ENCODE peak calls at places on chromosomes 5 and 9, in eight cellular contexts. J is A549; Z is CD8-positive, alpha-beta memory T cell; X is brain microvascular endothelial cell; E is colonic mucosa; V is Karpas-422; P is pancreas; G is tibial artery. F is an unnamed sample.

GRCh38 chr9:15144567-15145174 is 162.3 kb downstream of the TTC39B start:
- DNase-seq in J (no peak), G (no peak), Z (no peak), E (no peak), X (no peak), V (no peak), P (no peak), F (no peak)

GRCh38 chr9:106929471-106930198 is 66.7 kb downstream of the ZNF462 start:
- DNase-seq in V (no peak), J (no peak), X (no peak), P (no peak), E (no peak), G (no peak), Z (no peak), F (peak; percentile 48)

GRCh38 chr5:180350296-180350695 is 2.8 kb downstream of the GFPT2 start:
- DNase-seq in G (no peak), J (no peak), X (no peak), P (no peak), E (no peak), V (no peak), Z (no peak), F (no peak)

GRCh38 chr5:134511796-134512660 is 13.4 kb upstream of the JADE2 start:
- DNase-seq in Z (no peak), G (peak; percentile 83), V (no peak), J (no peak), X (peak; percentile 40), E (peak; percentile 72), P (peak; percentile 75), F (no peak)

GRCh38 chr9:134611046-134611445 is 30.6 kb upstream of the COL5A1 start:
- DNase-seq in V (no peak), J (no peak), G (no peak), P (no peak), Z (no peak), E (no peak), X (no peak), F (no peak)

GRCh38 chr5:670396-671270 is 22.5 kb downstream of the TPPP start:
- DNase-seq in E (no peak), P (peak; percentile 57), V (peak; percentile 52), X (no peak), J (no peak), G (no peak), Z (no peak), F (no peak)

GRCh38 chr9:16031971-16032370 is 479.1 kb downstream of the CCDC171 start:
- DNase-seq in Z (no peak), V (no peak), X (no peak), P (no peak), E (no peak), J (no peak), G (no peak), F (no peak)

GRCh38 chr9:84974790-84975189 is 305.3 kb downstream of the NTRK2 start:
- DNase-seq in V (no peak), E (no peak), G (no peak), Z (no peak), X (no peak), P (no peak), J (no peak), F (no peak)

GRCh38 chr5:57429513-57430120 is 53.0 kb downstream of the ACTBL2 start:
- DNase-seq in V (no peak), X (no peak), J (no peak), G (no peak), Z (no peak), E (no peak), P (no peak), F (no peak)

GRCh38 chr9:137044042-137044441 is 1.9 kb downstream of the NPDC1 start:
- DNase-seq in G (no peak), X (no peak), Z (no peak), J (no peak), E (no peak), V (no peak), P (no peak), F (no peak)
- H3K4me3 ChIP-seq in G (peak overlapping the region; percentile 54), X (no peak overlapping the region), Z (peak overlapping the region; percentile 34), J (no peak overlapping the region), E (peak overlapping the region; percentile 54), V (no peak overlapping the region), P (no peak overlapping the region), F (no peak overlapping the region)

DNA sequence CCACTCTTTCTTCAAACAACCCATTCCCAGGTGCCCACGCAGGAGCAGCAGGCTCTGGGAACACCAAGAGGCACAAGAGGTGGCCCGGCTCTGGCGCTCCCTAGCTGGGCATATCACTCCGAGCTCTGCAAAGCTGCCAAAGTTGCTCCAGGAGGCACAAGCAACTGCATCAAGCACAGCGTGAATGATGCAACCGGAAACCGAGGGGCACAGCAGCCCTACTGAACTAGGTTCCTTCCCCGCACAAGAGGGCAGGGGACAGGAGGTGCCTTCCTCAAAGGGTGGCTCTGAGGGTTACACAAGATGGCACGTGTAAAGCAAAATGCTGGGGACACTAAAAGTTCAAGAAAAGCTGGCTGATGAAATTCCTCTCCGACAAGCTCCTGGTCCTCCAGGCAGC is 23.0 kb downstream of the PSMB7 start:
- DNase-seq in X (no peak), V (no peak), Z (no peak), G (peak; percentile 26), J (no peak), E (no peak), P (no peak), F (no peak)
- H3K27ac ChIP-seq in X (peak overlapping the region; percentile 22), V (no peak overlapping the region), Z (no peak overlapping the region), G (no peak overlapping the region), J (peak overlapping the region; percentile 68), E (no peak overlapping the region), P (no peak overlapping the region), F (peak overlapping the region; percentile 43)

DNA sequence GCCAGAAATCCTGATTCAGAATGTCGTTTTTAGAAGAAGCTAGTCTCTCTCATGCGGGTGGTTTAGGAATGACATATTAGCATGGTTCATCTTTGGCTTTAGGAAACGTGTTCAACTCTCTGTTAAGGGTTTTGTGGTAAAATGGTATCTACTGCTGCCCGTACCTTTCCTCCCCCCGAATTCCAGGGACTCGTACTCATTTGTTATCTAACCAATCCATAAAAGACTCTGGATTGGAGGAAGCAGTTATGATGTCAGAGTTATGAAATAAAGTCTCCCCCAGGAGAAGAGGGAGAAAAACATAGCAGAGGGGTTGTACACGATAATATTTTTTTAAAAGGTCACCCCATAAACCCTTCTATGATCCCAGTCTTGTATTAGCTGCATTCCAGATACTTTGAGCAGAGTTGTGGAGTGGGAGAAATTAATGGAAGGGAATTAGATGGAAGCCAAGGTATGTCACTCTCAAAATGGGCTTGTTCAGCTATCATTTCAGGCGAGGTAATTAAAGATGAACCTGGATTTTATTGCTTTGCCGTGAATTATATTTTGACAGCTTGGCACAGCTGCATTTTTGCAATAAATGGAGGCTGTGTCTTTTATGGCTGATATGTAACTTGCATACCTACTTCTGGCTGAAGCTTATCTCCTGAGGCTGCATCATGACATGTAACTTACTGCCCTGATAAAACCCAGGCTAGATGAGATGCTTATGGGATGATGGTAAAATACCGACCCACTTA is 31.3 kb downstream of the RAI14 start:
- DNase-seq in V (no peak), G (no peak), J (peak; percentile 47), P (no peak), E (peak; percentile 34), X (peak; percentile 90), Z (no peak), F (peak; percentile 43)
- H3K4me3 ChIP-seq in V (no peak overlapping the region), G (no peak overlapping the region), J (peak overlapping the region; percentile 32), P (no peak overlapping the region), E (no peak overlapping the region), X (no peak overlapping the region), Z (no peak overlapping the region), F (no peak overlapping the region)

GRCh38 chr9:131236161-131236560 is 40.1 kb downstream of the FAM78A start:
- DNase-seq in V (no peak), X (no peak), P (no peak), G (no peak), E (no peak), J (no peak), Z (no peak), F (no peak)
- H3K27ac ChIP-seq in V (no peak overlapping the region), X (no peak overlapping the region), P (no peak overlapping the region), G (no peak overlapping the region), E (no peak overlapping the region), J (no peak overlapping the region), Z (no peak overlapping the region), F (no peak overlapping the region)

DNA sequence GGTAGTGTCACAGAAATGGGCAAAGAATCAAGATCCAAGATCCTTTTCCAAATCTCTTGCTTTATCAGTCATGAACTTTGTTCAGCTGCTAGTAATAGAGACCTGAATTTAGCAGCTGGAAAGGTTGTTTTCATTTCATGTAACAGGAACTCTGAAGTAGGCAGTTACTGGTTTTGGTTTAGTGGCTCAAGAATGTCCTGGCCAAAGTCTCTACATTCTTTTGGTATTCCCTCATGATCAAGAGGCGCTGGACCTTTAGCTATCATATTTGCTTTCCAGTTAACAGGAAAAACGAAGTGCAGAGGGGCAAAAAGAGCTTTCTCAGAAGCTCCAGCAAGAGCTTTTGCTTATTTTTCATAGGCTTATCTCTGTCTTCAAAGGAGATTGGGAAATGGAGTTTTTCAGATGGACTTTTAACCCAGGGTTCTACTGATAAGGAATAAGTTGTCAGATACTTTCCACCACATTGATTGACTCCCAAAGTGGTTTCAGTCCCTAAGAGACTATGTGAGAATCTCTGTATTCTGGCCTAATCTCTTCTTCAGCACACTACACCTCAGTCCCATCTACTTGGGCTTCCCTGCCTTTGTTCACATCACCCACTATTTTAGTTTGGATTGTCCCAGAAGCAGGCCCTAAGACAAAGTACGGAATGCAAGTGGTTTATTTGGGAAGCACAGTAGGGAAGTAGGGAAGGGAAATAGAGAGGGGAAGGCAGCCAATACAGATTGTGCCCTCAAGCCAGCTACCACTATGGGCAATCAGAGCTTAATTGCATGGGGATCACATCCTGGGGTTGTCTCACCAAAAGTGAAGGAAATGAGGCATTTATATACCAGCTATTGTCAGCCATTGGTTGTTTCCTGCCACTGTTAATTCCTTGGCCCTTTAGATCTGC is 359.3 kb downstream of the LRRC70 start:
- DNase-seq in P (no peak), G (no peak), Z (no peak), J (no peak), E (no peak), V (no peak), X (peak; percentile 68), F (no peak)
- H3K4me3 ChIP-seq in P (no peak overlapping the region), G (no peak overlapping the region), Z (no peak overlapping the region), J (no peak overlapping the region), E (no peak overlapping the region), V (no peak overlapping the region), X (no peak overlapping the region), F (no peak overlapping the region)

DNA sequence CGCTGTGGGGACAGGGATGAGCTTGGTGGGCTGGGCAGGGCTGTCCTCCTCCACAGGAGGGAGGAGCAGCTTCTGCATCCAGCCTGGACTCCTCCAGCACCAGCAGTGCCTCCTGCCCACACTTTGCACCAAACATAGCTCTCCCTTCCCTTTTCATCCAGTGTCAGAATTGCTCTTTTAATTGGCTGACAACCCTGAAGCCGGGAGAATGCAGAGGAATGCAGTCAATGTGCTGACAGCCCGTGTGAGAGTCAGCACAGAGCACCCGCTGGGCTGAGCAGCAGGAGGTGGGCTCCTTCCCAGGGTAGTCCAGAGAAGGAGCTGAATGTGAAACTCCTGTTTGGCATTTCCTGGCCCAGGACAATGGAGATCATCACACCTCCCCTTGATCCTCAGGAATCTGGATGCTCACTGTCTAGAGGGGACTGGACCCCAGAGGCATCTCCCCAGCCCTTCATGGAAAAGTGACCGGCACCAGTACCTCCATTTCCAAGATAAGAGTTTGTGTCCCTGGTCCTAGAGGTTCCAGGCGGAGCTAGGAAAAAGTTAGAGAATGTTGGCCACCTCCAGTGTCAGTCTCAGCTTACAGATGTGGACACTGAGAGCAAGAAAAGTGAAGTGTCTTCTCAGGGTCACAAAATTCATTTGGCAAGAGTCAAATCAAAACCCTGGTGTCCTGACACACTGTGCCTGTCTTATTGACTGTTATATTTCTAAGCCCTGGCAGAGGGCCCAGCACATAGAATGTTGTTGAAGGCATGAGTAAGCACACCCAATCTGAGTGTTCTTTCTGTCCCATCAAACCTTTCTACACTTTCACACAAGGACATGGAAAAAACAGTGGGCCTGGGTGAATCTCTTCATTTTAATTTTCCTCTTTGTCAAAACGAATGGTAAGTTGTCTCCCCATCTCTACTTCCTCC is 202.1 kb downstream of the SNX18 start:
- DNase-seq in X (peak; percentile 91), Z (no peak), P (no peak), E (no peak), G (peak; percentile 70), V (no peak), J (no peak), F (no peak)
- H3K27ac ChIP-seq in X (peak overlapping the region; percentile 93), Z (no peak overlapping the region), P (no peak overlapping the region), E (no peak overlapping the region), G (peak overlapping the region; percentile 72), V (no peak overlapping the region), J (no peak overlapping the region), F (peak overlapping the region; percentile 42)